ENCODE peak calls at places on chromosomes 6 and 20, in eight cellular contexts. W, T, M, B, I, S, V and Z are unnamed samples.

GRCh38 chr6:140445474-140446004 is 1071.1 kb upstream of the CITED2 start:
- DNase-seq in I (peak; percentile 83), T (peak; percentile 63), S (no peak), W (no peak), M (no peak), B (no peak), V (no peak), Z (no peak)

GRCh38 chr6:14814016-14814415 is 431.9 kb upstream of the JARID2 start:
- DNase-seq in M (no peak), S (no peak), B (peak; percentile 65), W (no peak), I (no peak), V (no peak), T (no peak), Z (no peak)

GRCh38 chr6:144659202-144659731 is 374.1 kb downstream of the UTRN start:
- DNase-seq in T (peak; percentile 63), M (no peak), W (no peak), S (no peak), B (peak; percentile 65), V (no peak), I (peak; percentile 44), Z (no peak)

GRCh38 chr6:45076217-45076616 is 251.9 kb upstream of the RUNX2 start:
- DNase-seq in S (no peak), B (no peak), M (no peak), W (no peak), V (no peak), I (peak; percentile 74), T (no peak), Z (no peak)

GRCh38 chr20:61885759-61886715 is 179.6 kb downstream of the TAF4 start:
- DNase-seq in T (no peak), M (no peak), V (no peak), S (no peak), B (no peak), I (no peak), W (no peak), Z (no peak)

GRCh38 chr20:34859826-34860545 is 12.7 kb downstream of the GGT7 start:
- DNase-seq in W (no peak), T (no peak), S (no peak), B (no peak), V (no peak), M (no peak), I (no peak), Z (no peak)

GRCh38 chr6:110590821-110591351 is 114.5 kb upstream of the SLC22A16 start:
- DNase-seq in W (no peak), T (peak; percentile 85), I (peak; percentile 74), M (no peak), B (no peak), V (no peak), S (no peak), Z (no peak)

GRCh38 chr6:41462980-41463930 is 82.9 kb upstream of the FOXP4 start:
- DNase-seq in W (peak; percentile 66), I (peak; percentile 73), V (peak; percentile 73), S (no peak), T (peak; percentile 75), M (peak; percentile 46), B (peak; percentile 72), Z (peak; percentile 81)

GRCh38 chr6:105616521-105616920 is 213.6 kb upstream of the PREP start:
- DNase-seq in W (no peak), S (no peak), B (no peak), T (no peak), V (no peak), I (no peak), M (no peak), Z (no peak)

GRCh38 chr6:76772951-76773350 is 690.3 kb downstream of the HTR1B start:
- DNase-seq in I (no peak), V (no peak), S (no peak), M (no peak), W (no peak), B (no peak), T (no peak), Z (no peak)

GRCh38 chr6:134983823-134984222 is 33.9 kb upstream of the ALDH8A1 start:
- DNase-seq in I (no peak), B (no peak), M (no peak), S (no peak), T (no peak), W (no peak), V (no peak), Z (no peak)

GRCh38 chr6:21887301-21888185 is 294.0 kb downstream of the SOX4 start:
- DNase-seq in T (peak; percentile 22), W (no peak), S (no peak), I (peak; percentile 88), V (peak; percentile 20), B (no peak), M (no peak), Z (no peak)

GRCh38 chr20:17641993-17642392 is 40.0 kb downstream of the RRBP1 start:
- DNase-seq in M (no peak), I (no peak), W (peak; percentile 2), B (no peak), S (no peak), V (peak; percentile 11), T (no peak), Z (no peak)

GRCh38 chr20:17644451-17644850 is 37.6 kb downstream of the RRBP1 start:
- DNase-seq in M (peak; percentile 68), V (no peak), B (no peak), I (peak; percentile 43), T (no peak), S (no peak), W (peak; percentile 62), Z (no peak)

GRCh38 chr20:17645010-17645409 is 37.0 kb downstream of the RRBP1 start:
- DNase-seq in T (no peak), S (no peak), B (no peak), V (no peak), M (no peak), I (no peak), W (no peak), Z (no peak)

GRCh38 chr20:17642404-17643269 is 39.4 kb downstream of the RRBP1 start:
- DNase-seq in V (no peak), S (no peak), M (no peak), I (no peak), B (no peak), T (no peak), W (no peak), Z (no peak)

DNA sequence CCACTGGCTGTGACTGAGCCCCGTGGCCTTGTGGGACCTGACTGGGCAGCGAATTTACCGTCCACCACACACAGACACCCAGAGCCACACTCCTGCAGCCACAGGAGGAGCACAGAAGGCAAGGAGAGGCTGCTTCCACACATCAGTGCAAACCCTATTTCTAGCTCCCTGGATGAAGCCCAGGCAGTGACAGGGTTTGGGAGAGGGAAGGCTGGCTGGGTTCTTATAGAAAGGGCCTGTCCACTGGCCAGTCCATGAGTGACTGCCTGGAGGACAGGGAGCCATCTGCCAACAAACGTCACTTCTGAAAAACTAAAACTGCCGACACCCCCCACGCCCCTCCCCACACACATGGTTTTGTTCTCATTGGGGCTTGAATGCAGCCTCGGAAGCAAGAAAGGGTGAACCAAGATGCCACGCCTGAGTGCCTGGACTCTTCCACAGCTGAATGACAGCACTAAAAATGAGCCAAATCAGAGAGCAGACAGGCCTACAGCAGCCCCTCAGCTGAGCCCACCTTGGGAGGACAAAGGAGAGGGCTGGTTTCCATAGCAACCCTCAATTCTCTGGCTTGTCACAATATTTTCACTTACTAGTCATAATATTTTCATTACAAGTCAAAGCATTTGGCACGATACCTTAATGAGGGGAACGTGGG is 38.4 kb downstream of the RRBP1 start:
- DNase-seq in T (no peak), I (peak; percentile 37), W (no peak), V (no peak), M (no peak), S (no peak), B (no peak), Z (no peak)
- H3K4me1 ChIP-seq in T (no peaks in the 10 kb centered on the region), I (peaks cover 2% of the 10 kb centered on the region), W (peaks cover 72% of the 10 kb centered on the region), V (peaks cover 78% of the 10 kb centered on the region), M (peaks cover 66% of the 10 kb centered on the region), S (no peaks in the 10 kb centered on the region), B (peaks cover 29% of the 10 kb centered on the region), Z (peaks cover 15% of the 10 kb centered on the region)

DNA sequence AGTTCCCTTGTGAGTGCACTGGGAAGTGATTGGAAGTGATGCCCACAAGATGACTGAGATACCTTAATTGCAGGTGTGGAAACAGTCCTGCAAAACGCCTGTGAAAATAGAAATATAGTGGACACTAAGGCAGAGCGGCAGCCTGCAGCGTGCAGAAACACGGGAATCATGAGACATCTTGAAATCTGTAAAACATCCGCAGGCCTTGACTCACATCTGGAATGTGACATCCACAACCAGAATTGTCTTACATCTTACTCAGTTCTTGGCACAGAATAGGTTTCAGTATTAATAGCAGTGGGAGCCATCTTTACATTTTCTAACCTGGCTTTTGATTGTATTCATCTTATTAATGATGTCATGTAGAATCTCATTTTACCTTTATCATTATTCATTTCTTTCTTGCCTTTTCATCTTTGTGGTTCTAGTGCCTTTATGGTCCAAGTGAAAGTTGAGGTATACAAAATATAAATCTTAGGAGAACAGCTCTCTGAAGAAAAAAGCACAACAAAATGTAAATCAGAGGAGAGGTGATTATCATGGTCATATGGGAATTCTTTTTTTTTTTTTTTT is 44.6 kb downstream of the CDYL start:
- DNase-seq in M (no peak), T (no peak), V (no peak), I (peak; percentile 58), W (no peak), B (no peak), S (no peak), Z (no peak)
- H3K4me1 ChIP-seq in M (no peaks in the 10 kb centered on the region), T (peaks cover 6% of the 10 kb centered on the region), V (no peaks in the 10 kb centered on the region), I (no peaks in the 10 kb centered on the region), W (no peaks in the 10 kb centered on the region), B (peaks cover 1% of the 10 kb centered on the region), S (peaks cover 15% of the 10 kb centered on the region), Z (peaks cover 11% of the 10 kb centered on the region)

DNA sequence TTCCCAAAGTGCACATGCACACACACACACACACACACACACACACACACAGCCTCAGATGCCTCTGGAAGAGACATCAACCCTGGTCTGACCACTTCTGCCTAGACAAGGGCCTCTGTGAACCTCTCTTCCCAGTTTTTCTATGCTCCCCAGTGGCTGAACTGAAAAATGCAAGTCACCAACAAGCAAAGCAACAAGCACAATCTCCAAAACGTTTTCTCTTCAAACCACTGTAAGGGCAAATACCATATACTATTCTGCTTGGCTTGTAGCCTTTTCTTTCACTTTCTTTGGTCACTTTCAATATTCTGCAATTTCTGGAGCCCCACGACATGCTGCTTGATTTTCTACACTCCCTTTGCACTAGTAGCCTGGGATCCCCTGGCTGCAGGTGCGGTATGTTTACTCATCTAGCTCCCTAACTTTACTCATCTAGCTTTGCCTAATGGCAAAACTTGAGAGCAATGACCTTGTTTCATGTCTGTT is 121.4 kb upstream of the DST start:
- DNase-seq in I (peak; percentile 65), B (peak; percentile 77), W (no peak), T (no peak), M (no peak), V (no peak), S (no peak), Z (no peak)
- H3K4me1 ChIP-seq in I (peaks cover 21% of the 10 kb centered on the region), B (peaks cover 16% of the 10 kb centered on the region), W (peaks cover 64% of the 10 kb centered on the region), T (peaks cover 37% of the 10 kb centered on the region), M (peaks cover 73% of the 10 kb centered on the region), V (peaks cover 71% of the 10 kb centered on the region), S (no peaks in the 10 kb centered on the region), Z (no peaks in the 10 kb centered on the region)

DNA sequence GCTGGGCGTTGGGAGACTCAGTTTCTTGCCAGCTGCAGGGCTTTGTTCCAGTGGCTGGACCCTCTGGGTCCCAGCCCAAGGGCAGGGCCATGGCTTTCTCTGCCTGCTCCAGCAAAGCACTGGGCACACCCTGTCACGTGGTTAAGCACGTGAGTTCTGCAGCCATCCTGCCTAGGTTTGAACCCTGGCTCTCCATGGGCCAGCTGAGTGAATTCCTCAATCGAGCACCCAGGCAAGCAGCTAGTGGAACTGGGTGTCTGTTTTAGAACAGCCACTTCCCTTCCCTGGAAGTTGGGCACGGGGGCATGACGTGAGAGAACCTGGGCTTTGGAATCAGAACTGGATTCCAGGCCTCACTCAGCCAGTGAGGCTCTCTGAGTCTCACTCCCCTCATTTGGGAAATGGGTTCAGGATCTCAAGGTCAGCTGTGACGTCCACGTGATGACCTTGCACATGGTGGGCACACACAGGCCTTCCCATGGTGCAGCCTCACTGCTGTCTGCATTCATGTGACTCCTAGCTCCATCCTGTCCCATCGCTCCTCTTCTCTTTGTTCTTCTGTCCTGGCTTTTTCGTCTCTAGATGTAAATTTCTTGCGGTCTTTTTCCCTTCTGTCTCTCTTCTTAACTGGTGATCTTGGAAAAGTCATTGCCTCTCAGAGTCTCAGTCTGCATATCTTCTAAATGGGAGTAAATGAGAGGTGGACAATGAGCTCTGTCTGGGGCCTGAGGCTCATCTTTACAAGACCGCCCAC is 45.9 kb downstream of the NOL4L start:
- DNase-seq in S (no peak), M (no peak), V (no peak), W (no peak), T (no peak), I (no peak), B (no peak), Z (no peak)
- H3K4me1 ChIP-seq in S (peaks cover 89% of the 10 kb centered on the region), M (no peaks in the 10 kb centered on the region), V (peaks cover 26% of the 10 kb centered on the region), W (no peaks in the 10 kb centered on the region), T (peaks cover 5% of the 10 kb centered on the region), I (no peaks in the 10 kb centered on the region), B (peaks cover 20% of the 10 kb centered on the region), Z (peaks cover 6% of the 10 kb centered on the region)